ENCODE peak calls at places on chromosomes 12 and 14, in four cellular contexts. R is CD8-positive, alpha-beta T cell; N is left colon; T is endothelial cell. U is an unnamed sample.
A peak's percentile ranks its signal among the peaks of the same experiment; 100 is the strongest.

GRCh38 chr12:71162832-71163711 is 5.3 kb upstream of the TSPAN8 start:
- DNase-seq in R (no peak), N (peak; percentile 31), T (no peak), U (no peak)

GRCh38 chr14:55301722-55302121 is 30.5 kb downstream of the FBXO34 start:
- DNase-seq in R (no peak), N (no peak), T (no peak), U (no peak)

GRCh38 chr12:15114501-15114900 is 106.7 kb downstream of the RERG start:
- DNase-seq in R (no peak), N (no peak), T (no peak), U (no peak)

GRCh38 chr12:3447318-3447717 is 43.7 kb upstream of the PRMT8 start:
- DNase-seq in R (no peak), N (no peak), T (no peak), U (no peak)

GRCh38 chr14:71372411-71372838 is 465.2 kb downstream of the PCNX1 start:
- DNase-seq in R (no peak), N (no peak), T (no peak), U (no peak)

GRCh38 chr12:39538679-39539104 is 80.9 kb downstream of the ABCD2 start:
- DNase-seq in R (no peak), N (no peak), T (no peak), U (no peak)

GRCh38 chr12:44668443-44668842 is 207.7 kb downstream of the NELL2 start:
- DNase-seq in R (no peak), N (no peak), T (no peak), U (no peak)

GRCh38 chr12:114834621-114835020 is 150.6 kb upstream of the TBX3 start:
- DNase-seq in R (no peak), N (no peak), T (no peak), U (no peak)

GRCh38 chr12:126509587-126509986 is 1444.4 kb downstream of the AACS start:
- DNase-seq in R (no peak), N (no peak), T (no peak), U (no peak)

GRCh38 chr12:64053117-64053516 is 169.0 kb downstream of the KICS2 start:
- DNase-seq in R (no peak), N (no peak), T (no peak), U (no peak)

GRCh38 chr12:25401547-25402345 is 151.0 kb upstream of the KRAS start:
- DNase-seq in R (no peak), N (no peak), T (no peak), U (no peak)

GRCh38 chr12:12722351-12723146 is 5.4 kb downstream of the CDKN1B start:
- DNase-seq in R (no peak), N (no peak), T (no peak), U (no peak)

GRCh38 chr14:91317381-91318313 is 73.1 kb upstream of the GPR68 start:
- DNase-seq in R (peak; percentile 98), N (peak; percentile 89), T (no peak), U (no peak)

GRCh38 chr12:109875572-109876131 is 4.7 kb downstream of the GLTP start:
- DNase-seq in R (no peak), N (peak; percentile 81), T (no peak), U (no peak)

GRCh38 chr12:57107456-57107855 is 3.7 kb downstream of the STAT6 start:
- DNase-seq in R (no peak), N (no peak), T (no peak), U (no peak)

GRCh38 chr12:29320295-29321090 is 60.5 kb downstream of the ERGIC2 start:
- DNase-seq in R (no peak), N (no peak), T (no peak), U (no peak)

GRCh38 chr12:128069359-128069997 is 197.5 kb upstream of the TMEM132C start:
- DNase-seq in R (no peak), N (no peak), T (peak; percentile 4), U (no peak)

GRCh38 chr12:26845057-26845666 is 12.2 kb upstream of the ITPR2 start:
- DNase-seq in R (no peak), N (peak; percentile 35), T (peak; percentile 72), U (peak; percentile 51)

GRCh38 chr12:55697686-55698085 is 10.0 kb downstream of the ITGA7 start:
- DNase-seq in R (no peak), N (peak; percentile 13), T (no peak), U (no peak)

GRCh38 chr14:50520947-50521815 is 11.2 kb downstream of the MAP4K5 start:
- DNase-seq in R (no peak), N (no peak), T (no peak), U (no peak)

GRCh38 chr12:117447665-117448366 is 86.4 kb upstream of the NOS1 start:
- DNase-seq in R (no peak), N (peak; percentile 31), T (no peak), U (no peak)

GRCh38 chr12:40207551-40207950 is 17.2 kb upstream of the LRRK2 start:
- DNase-seq in R (no peak), N (no peak), T (no peak), U (no peak)

GRCh38 chr12:11812558-11813421 is 163.3 kb downstream of the ETV6 start:
- DNase-seq in R (peak; percentile 52), N (peak; percentile 54), T (peak; percentile 52), U (no peak)

GRCh38 chr12:126038434-126038833 is 973.2 kb downstream of the AACS start:
- DNase-seq in R (no peak), N (no peak), T (no peak), U (no peak)

GRCh38 chr12:57817261-57817989 is 1.1 kb downstream of the AVIL start:
- DNase-seq in R (no peak), N (no peak), T (no peak), U (no peak)

GRCh38 chr12:124233041-124233836 is 61.7 kb upstream of the RFLNA start:
- DNase-seq in R (no peak), N (no peak), T (no peak), U (no peak)

GRCh38 chr12:27462851-27463250 is 16.3 kb downstream of the SMCO2 start:
- DNase-seq in R (no peak), N (no peak), T (no peak), U (no peak)

GRCh38 chr14:62451221-62451620 is 594.0 kb downstream of the KCNH5 start:
- DNase-seq in R (no peak), N (no peak), T (no peak), U (no peak)

GRCh38 chr12:105336411-105336810 is 5.9 kb downstream of the C12orf75 start:
- DNase-seq in R (no peak), N (no peak), T (no peak), U (no peak)

GRCh38 chr12:96197503-96198272 is 3.5 kb downstream of the ELK3 start:
- DNase-seq in R (no peak), N (no peak), T (no peak), U (no peak)

GRCh38 chr14:105075364-105076295 is 10.4 kb upstream of the GPR132 start:
- DNase-seq in R (no peak), N (no peak), T (no peak), U (peak; percentile 22)

GRCh38 chr12:112584266-112584722 is 165.5 kb downstream of the PTPN11 start:
- DNase-seq in R (no peak), N (no peak), T (no peak), U (no peak)

GRCh38 chr14:77051101-77051500 is 22.6 kb upstream of the IRF2BPL start:
- DNase-seq in R (no peak), N (peak; percentile 64), T (no peak), U (no peak)

GRCh38 chr14:57247283-57247682 is 21.4 kb downstream of the EXOC5 start:
- DNase-seq in R (no peak), N (no peak), T (no peak), U (no peak)

U was measured in mesothelial cell of epicardium.